ENCODE peak calls at places on chromosomes 1 and 21, in four cellular contexts. C is A549, U is immature natural killer cell, S is nephron progenitor cell. H is an unnamed sample.

GRCh38 chr1:6423321-6423999 is 1.1 kb upstream of the ESPN start:
- DNase-seq in S (peak; percentile 69), U (peak; percentile 32), C (no peak), H (peak; percentile 24)

GRCh38 chr1:245155186-245156040 is 628 bp downstream of the KIF26B start:
- DNase-seq in C (peak; percentile 57), S (peak; percentile 65), U (no peak), H (no peak)

GRCh38 chr1:9149151-9149550 is 20.2 kb upstream of the GPR157 start:
- DNase-seq in U (no peak), C (no peak), S (no peak), H (no peak)

GRCh38 chr21:46340998-46341397 is 17.0 kb downstream of the PCNT start:
- DNase-seq in S (no peak), U (no peak), C (no peak), H (no peak)

GRCh38 chr1:167428418-167428817 is 89.9 kb downstream of the CD247 start:
- DNase-seq in S (no peak), U (peak; percentile 84), C (no peak), H (no peak)

GRCh38 chr1:201016211-201016651 is 7.3 kb downstream of the KIF21B start:
- DNase-seq in S (no peak), U (no peak), C (no peak), H (no peak)

GRCh38 chr1:30415171-30415940 is 308.0 kb downstream of the MATN1 start:
- DNase-seq in U (no peak), C (no peak), S (no peak), H (no peak)

GRCh38 chr1:80244366-80244765 is 1237.8 kb upstream of the ADGRL4 start:
- DNase-seq in C (no peak), U (no peak), S (no peak), H (no peak)

GRCh38 chr21:34071683-34072082 is 1.7 kb upstream of the MRPS6 start:
- DNase-seq in S (no peak), C (no peak), U (no peak), H (no peak)

GRCh38 chr1:45957684-45958083 is 154.3 kb downstream of the MAST2 start:
- DNase-seq in S (no peak), U (no peak), C (no peak), H (no peak)

GRCh38 chr1:7386226-7387052 is 384.7 kb upstream of the VAMP3 start:
- DNase-seq in C (no peak), U (no peak), S (no peak), H (peak; percentile 66)

GRCh38 chr1:27145934-27146354 is 9.0 kb downstream of the SLC9A1 start:
- DNase-seq in S (no peak), C (peak; percentile 48), U (no peak), H (peak; percentile 90)

GRCh38 chr1:19013826-19014548 is 57.5 kb upstream of the IFFO2 start:
- DNase-seq in C (no peak), S (no peak), U (no peak), H (no peak)

GRCh38 chr1:151237678-151238466 is 16.7 kb upstream of the PSMD4 start:
- DNase-seq in U (no peak), S (no peak), C (no peak), H (no peak)

GRCh38 chr1:82485591-82486369 is 685.0 kb downstream of the ADGRL2 start:
- DNase-seq in U (no peak), C (no peak), S (no peak), H (peak; percentile 56)

GRCh38 chr1:12153181-12153785 is 13.5 kb upstream of the TNFRSF1B start:
- DNase-seq in C (no peak), U (peak; percentile 81), S (no peak), H (peak; percentile 72)

GRCh38 chr21:42258150-42258884 is 39.4 kb downstream of the ABCG1 start:
- DNase-seq in C (peak; percentile 60), S (peak; percentile 75), U (peak; percentile 75), H (peak; percentile 34)

GRCh38 chr1:72636636-72637035 is 354.3 kb upstream of the NEGR1 start:
- DNase-seq in S (no peak), C (no peak), U (no peak), H (peak; percentile 8)

GRCh38 chr1:210586785-210587184 is 258.1 kb downstream of the HHAT start:
- DNase-seq in U (no peak), S (no peak), C (no peak), H (no peak)

GRCh38 chr1:13520985-13521384 is 7.2 kb upstream of the LRRC38 start:
- DNase-seq in C (no peak), U (no peak), S (no peak), H (no peak)

GRCh38 chr1:200372095-200372884 is 37.5 kb downstream of the ZNF281 start:
- DNase-seq in C (peak; percentile 85), U (no peak), S (no peak), H (peak; percentile 80)

GRCh38 chr1:35215346-35215745 is 22.4 kb upstream of the SFPQ start:
- DNase-seq in C (no peak), U (no peak), S (no peak), H (no peak)

GRCh38 chr1:233905416-233906051 is 1.1 kb downstream of the SLC35F3 start:
- DNase-seq in C (no peak), S (no peak), U (no peak), H (no peak)

GRCh38 chr1:77018386-77019156 is 151.3 kb downstream of the ST6GALNAC5 start:
- DNase-seq in U (no peak), C (no peak), S (no peak), H (no peak)